ENCODE peak calls at places on chromosome 22, in four cellular contexts. One of them, this sample, is unnamed.

GRCh38 chr22:37659066-37659896 is 758 bp downstream of the PDXP start:
- DNase-seq in adipocyte: no peak
- DNase-seq in activated T-cell treated with anti-CD3 and anti-CD28 coated beads for 48 hours: no peak
- DNase-seq in endodermal cell: no peak
- DNase-seq in this sample: peak; percentile 31

GRCh38 chr22:46377566-46378498 is 42.3 kb downstream of the TRMU start:
- DNase-seq in adipocyte: peak; percentile 38
- DNase-seq in activated T-cell treated with anti-CD3 and anti-CD28 coated beads for 48 hours: no peak
- DNase-seq in endodermal cell: peak; percentile 95
- DNase-seq in this sample: peak; percentile 64

GRCh38 chr22:46387748-46388147 is 52.2 kb downstream of the TRMU start:
- DNase-seq in activated T-cell treated with anti-CD3 and anti-CD28 coated beads for 48 hours: no peak
- DNase-seq in endodermal cell: no peak
- DNase-seq in adipocyte: no peak
- DNase-seq in this sample: no peak

GRCh38 chr22:36291831-36292740 is 39.2 kb downstream of the APOL1 start:
- DNase-seq in adipocyte: no peak
- DNase-seq in endodermal cell: no peak
- DNase-seq in activated T-cell treated with anti-CD3 and anti-CD28 coated beads for 48 hours: no peak
- DNase-seq in this sample: no peak

GRCh38 chr22:23038334-23038642 is 32.0 kb upstream of the GNAZ start:
- DNase-seq in activated T-cell treated with anti-CD3 and anti-CD28 coated beads for 48 hours: no peak
- DNase-seq in endodermal cell: no peak
- DNase-seq in adipocyte: no peak
- DNase-seq in this sample: no peak

GRCh38 chr22:20034143-20034542 is 13.2 kb downstream of the TANGO2 start:
- DNase-seq in activated T-cell treated with anti-CD3 and anti-CD28 coated beads for 48 hours: no peak
- DNase-seq in endodermal cell: no peak
- DNase-seq in adipocyte: no peak
- DNase-seq in this sample: no peak

GRCh38 chr22:26444777-26445176 is 15.7 kb downstream of the ASPHD2 start:
- DNase-seq in adipocyte: no peak
- DNase-seq in activated T-cell treated with anti-CD3 and anti-CD28 coated beads for 48 hours: no peak
- DNase-seq in endodermal cell: no peak
- DNase-seq in this sample: no peak

GRCh38 chr22:48336339-48337060 is 1491.2 kb downstream of the BRD1 start:
- DNase-seq in activated T-cell treated with anti-CD3 and anti-CD28 coated beads for 48 hours: no peak
- DNase-seq in endodermal cell: peak; percentile 31
- DNase-seq in adipocyte: no peak
- DNase-seq in this sample: no peak

GRCh38 chr22:37626144-37626543 is 13.3 kb upstream of the SH3BP1 start:
- DNase-seq in adipocyte: peak; percentile 69
- DNase-seq in endodermal cell: no peak
- DNase-seq in activated T-cell treated with anti-CD3 and anti-CD28 coated beads for 48 hours: no peak
- DNase-seq in this sample: no peak

GRCh38 chr22:21816787-21817496 is 50.5 kb downstream of the MAPK1 start:
- DNase-seq in adipocyte: peak; percentile 92
- DNase-seq in endodermal cell: no peak
- DNase-seq in activated T-cell treated with anti-CD3 and anti-CD28 coated beads for 48 hours: peak; percentile 7
- DNase-seq in this sample: peak; percentile 87

GRCh38 chr22:25403752-25404471 is 160.6 kb upstream of the GRK3 start:
- DNase-seq in activated T-cell treated with anti-CD3 and anti-CD28 coated beads for 48 hours: no peak
- DNase-seq in endodermal cell: peak; percentile 72
- DNase-seq in adipocyte: peak; percentile 84
- DNase-seq in this sample: peak; percentile 45

GRCh38 chr22:45312856-45313255 is 3.1 kb downstream of the FAM118A start:
- DNase-seq in adipocyte: no peak
- DNase-seq in endodermal cell: peak; percentile 67
- DNase-seq in activated T-cell treated with anti-CD3 and anti-CD28 coated beads for 48 hours: no peak
- DNase-seq in this sample: no peak

GRCh38 chr22:17103351-17103750 is 17.8 kb downstream of the TMEM121B start:
- DNase-seq in endodermal cell: no peak
- DNase-seq in adipocyte: no peak
- DNase-seq in activated T-cell treated with anti-CD3 and anti-CD28 coated beads for 48 hours: no peak
- DNase-seq in this sample: no peak

GRCh38 chr22:20079745-20080444 is at the start of gene DGCR8:
- DNase-seq in activated T-cell treated with anti-CD3 and anti-CD28 coated beads for 48 hours: peak; percentile 78
- DNase-seq in endodermal cell: peak; percentile 96
- DNase-seq in adipocyte: peak; percentile 97
- DNase-seq in this sample: peak; percentile 99

GRCh38 chr22:23527971-23528740 is 51.9 kb downstream of the IGLL1 start:
- DNase-seq in activated T-cell treated with anti-CD3 and anti-CD28 coated beads for 48 hours: no peak
- DNase-seq in endodermal cell: no peak
- DNase-seq in adipocyte: no peak
- DNase-seq in this sample: no peak

GRCh38 chr22:35549338-35549737 is 8.7 kb downstream of the RASD2 start:
- DNase-seq in adipocyte: no peak
- DNase-seq in activated T-cell treated with anti-CD3 and anti-CD28 coated beads for 48 hours: no peak
- DNase-seq in endodermal cell: no peak
- DNase-seq in this sample: no peak

GRCh38 chr22:50085211-50085999 is at the start of gene MLC1:
- DNase-seq in endodermal cell: peak; percentile 40
- DNase-seq in adipocyte: peak; percentile 5
- DNase-seq in activated T-cell treated with anti-CD3 and anti-CD28 coated beads for 48 hours: peak; percentile 7
- DNase-seq in this sample: no peak

GRCh38 chr22:32528984-32529982 is 54.7 kb downstream of the FBXO7 start:
- DNase-seq in adipocyte: peak; percentile 94
- DNase-seq in endodermal cell: peak; percentile 94
- DNase-seq in activated T-cell treated with anti-CD3 and anti-CD28 coated beads for 48 hours: peak; percentile 57
- DNase-seq in this sample: peak; percentile 93

GRCh38 chr22:22746963-22747933 is 102.8 kb downstream of the GGTLC2 start:
- DNase-seq in activated T-cell treated with anti-CD3 and anti-CD28 coated beads for 48 hours: no peak
- DNase-seq in endodermal cell: no peak
- DNase-seq in adipocyte: no peak
- DNase-seq in this sample: no peak

GRCh38 chr22:29200901-29201300 is 4.8 kb upstream of the EMID1 start:
- DNase-seq in endodermal cell: no peak
- DNase-seq in adipocyte: no peak
- DNase-seq in activated T-cell treated with anti-CD3 and anti-CD28 coated beads for 48 hours: no peak
- DNase-seq in this sample: no peak

GRCh38 chr22:36028646-36029405 is at the start of gene RBFOX2:
- DNase-seq in endodermal cell: peak; percentile 100
- DNase-seq in adipocyte: peak; percentile 98
- DNase-seq in activated T-cell treated with anti-CD3 and anti-CD28 coated beads for 48 hours: peak; percentile 78
- DNase-seq in this sample: peak; percentile 99

GRCh38 chr22:39287076-39287743 is 32.2 kb downstream of the RPL3 start:
- DNase-seq in adipocyte: no peak
- DNase-seq in endodermal cell: no peak
- DNase-seq in activated T-cell treated with anti-CD3 and anti-CD28 coated beads for 48 hours: no peak
- DNase-seq in this sample: no peak

GRCh38 chr22:17748555-17749353 is 25.5 kb downstream of the BID start:
- DNase-seq in endodermal cell: peak; percentile 92
- DNase-seq in adipocyte: no peak
- DNase-seq in activated T-cell treated with anti-CD3 and anti-CD28 coated beads for 48 hours: no peak
- DNase-seq in this sample: no peak

GRCh38 chr22:22824340-22825212 is 63.0 kb upstream of the IGLL5 start:
- DNase-seq in adipocyte: no peak
- DNase-seq in activated T-cell treated with anti-CD3 and anti-CD28 coated beads for 48 hours: no peak
- DNase-seq in endodermal cell: no peak
- DNase-seq in this sample: no peak

GRCh38 chr22:42921301-42921700 is 64.2 kb upstream of the ARFGAP3 start:
- DNase-seq in adipocyte: no peak
- DNase-seq in activated T-cell treated with anti-CD3 and anti-CD28 coated beads for 48 hours: no peak
- DNase-seq in endodermal cell: no peak
- DNase-seq in this sample: no peak

GRCh38 chr22:20646906-20647305 is 127.0 kb upstream of the SERPIND1 start:
- DNase-seq in activated T-cell treated with anti-CD3 and anti-CD28 coated beads for 48 hours: no peak
- DNase-seq in endodermal cell: no peak
- DNase-seq in adipocyte: no peak
- DNase-seq in this sample: no peak

GRCh38 chr22:30397656-30398635 is 1.1 kb downstream of the SEC14L2 start:
- DNase-seq in activated T-cell treated with anti-CD3 and anti-CD28 coated beads for 48 hours: no peak
- DNase-seq in endodermal cell: no peak
- DNase-seq in adipocyte: no peak
- DNase-seq in this sample: peak; percentile 42

GRCh38 chr22:22111267-22111751 is 128.7 kb upstream of the TOP3B start:
- DNase-seq in endodermal cell: peak; percentile 51
- DNase-seq in adipocyte: peak; percentile 31
- DNase-seq in activated T-cell treated with anti-CD3 and anti-CD28 coated beads for 48 hours: peak; percentile 40
- DNase-seq in this sample: peak; percentile 44

GRCh38 chr22:43419371-43420080 is 7.7 kb downstream of the MPPED1 start:
- DNase-seq in adipocyte: no peak
- DNase-seq in activated T-cell treated with anti-CD3 and anti-CD28 coated beads for 48 hours: no peak
- DNase-seq in endodermal cell: no peak
- DNase-seq in this sample: no peak

GRCh38 chr22:44648821-44649566 is 53.0 kb upstream of the PRR5 start:
- DNase-seq in activated T-cell treated with anti-CD3 and anti-CD28 coated beads for 48 hours: no peak
- DNase-seq in adipocyte: peak; percentile 93
- DNase-seq in endodermal cell: no peak
- DNase-seq in this sample: peak; percentile 93

GRCh38 chr22:28408702-28409101 is 270.9 kb downstream of the TTC28 start:
- DNase-seq in activated T-cell treated with anti-CD3 and anti-CD28 coated beads for 48 hours: no peak
- DNase-seq in adipocyte: peak; percentile 44
- DNase-seq in endodermal cell: no peak
- DNase-seq in this sample: no peak

GRCh38 chr22:25176175-25176574 is 23.5 kb upstream of the CRYBB3 start:
- DNase-seq in activated T-cell treated with anti-CD3 and anti-CD28 coated beads for 48 hours: no peak
- DNase-seq in adipocyte: no peak
- DNase-seq in endodermal cell: no peak
- DNase-seq in this sample: no peak

GRCh38 chr22:20116376-20116950 is 559 bp downstream of the RANBP1 start:
- DNase-seq in activated T-cell treated with anti-CD3 and anti-CD28 coated beads for 48 hours: no peak
- DNase-seq in adipocyte: no peak
- DNase-seq in endodermal cell: no peak
- DNase-seq in this sample: peak; percentile 37

GRCh38 chr22:29315286-29316195 is at the start of gene RASL10A:
- DNase-seq in endodermal cell: peak; percentile 76
- DNase-seq in activated T-cell treated with anti-CD3 and anti-CD28 coated beads for 48 hours: no peak
- DNase-seq in adipocyte: peak; percentile 46
- DNase-seq in this sample: peak; percentile 47

GRCh38 chr22:23248583-23248982 is 68.3 kb downstream of the BCR start:
- DNase-seq in activated T-cell treated with anti-CD3 and anti-CD28 coated beads for 48 hours: no peak
- DNase-seq in adipocyte: peak; percentile 63
- DNase-seq in endodermal cell: no peak
- DNase-seq in this sample: peak; percentile 67

GRCh38 chr22:40043086-40043485 is 48.3 kb downstream of the FAM83F start:
- DNase-seq in endodermal cell: no peak
- DNase-seq in activated T-cell treated with anti-CD3 and anti-CD28 coated beads for 48 hours: no peak
- DNase-seq in adipocyte: peak; percentile 7
- DNase-seq in this sample: peak; percentile 40

GRCh38 chr22:35397095-35397904 is 2.6 kb upstream of the MCM5 start:
- DNase-seq in adipocyte: no peak
- DNase-seq in activated T-cell treated with anti-CD3 and anti-CD28 coated beads for 48 hours: no peak
- DNase-seq in endodermal cell: no peak
- DNase-seq in this sample: no peak

GRCh38 chr22:31891366-31892079 is 52.8 kb upstream of the YWHAH start:
- DNase-seq in adipocyte: no peak
- DNase-seq in activated T-cell treated with anti-CD3 and anti-CD28 coated beads for 48 hours: no peak
- DNase-seq in endodermal cell: no peak
- DNase-seq in this sample: no peak

GRCh38 chr22:31585161-31585859 is 76.7 kb downstream of the PISD start:
- DNase-seq in activated T-cell treated with anti-CD3 and anti-CD28 coated beads for 48 hours: peak; percentile 15
- DNase-seq in endodermal cell: no peak
- DNase-seq in adipocyte: peak; percentile 86
- DNase-seq in this sample: peak; percentile 64

This sample was measured in GM03348.